ENCODE peak calls at places on chromosome 11, in four cellular contexts. X is Caki2, Q is Right ventricle myocardium superior, P is nucleus accumbens. E is an unnamed sample.
A peak's percentile ranks its signal among the peaks of the same experiment; 100 is the strongest.

GRCh38 chr11:114321621-114322257 is 25.5 kb downstream of the NNMT start:
- DNase-seq in X (no peak), Q (peak; percentile 59), P (no peak), E (no peak)

GRCh38 chr11:64744544-64745218 is 739 bp upstream of the RASGRP2 start:
- DNase-seq in X (no peak), Q (peak; percentile 62), P (no peak), E (no peak)

GRCh38 chr11:34449013-34449412 is 10.3 kb downstream of the CAT start:
- DNase-seq in X (no peak), Q (no peak), P (no peak), E (no peak)

GRCh38 chr11:94511932-94512781 is at the start of gene C11orf97:
- DNase-seq in X (peak; percentile 45), Q (peak; percentile 76), P (no peak), E (no peak)

GRCh38 chr11:13126430-13126829 is 117.3 kb downstream of the RASSF10 start:
- DNase-seq in X (peak; percentile 98), Q (no peak), P (no peak), E (peak; percentile 96)

GRCh38 chr11:86162257-86162656 is 82.3 kb upstream of the EED start:
- DNase-seq in X (no peak), Q (peak; percentile 55), P (no peak), E (peak; percentile 47)

GRCh38 chr11:119432484-119433368 is 9.8 kb upstream of the THY1 start:
- DNase-seq in X (peak; percentile 61), Q (no peak), P (no peak), E (peak; percentile 82)

GRCh38 chr11:104731890-104732289 is 166.4 kb downstream of the CASP12 start:
- DNase-seq in X (no peak), Q (no peak), P (no peak), E (no peak)

GRCh38 chr11:128300785-128301184 is 286.6 kb downstream of the ETS1 start:
- DNase-seq in X (no peak), Q (no peak), P (no peak), E (no peak)

GRCh38 chr11:126628790-126629621 is 273.5 kb downstream of the ST3GAL4 start:
- DNase-seq in X (no peak), Q (no peak), P (no peak), E (no peak)

GRCh38 chr11:92314499-92314898 is 89.9 kb downstream of the FAT3 start:
- DNase-seq in X (no peak), Q (no peak), P (no peak), E (no peak)

GRCh38 chr11:763073-763463 is 14.2 kb downstream of the GATD1 start:
- DNase-seq in X (no peak), Q (no peak), P (no peak), E (no peak)

GRCh38 chr11:76769645-76770586 is 13.2 kb upstream of the TSKU start:
- DNase-seq in X (peak; percentile 94), Q (no peak), P (no peak), E (peak; percentile 72)

GRCh38 chr11:65685981-65686380 is 23.3 kb upstream of the RELA start:
- DNase-seq in X (no peak), Q (no peak), P (no peak), E (no peak)

GRCh38 chr11:129694966-129695365 is 120.7 kb upstream of the TMEM45B start:
- DNase-seq in X (no peak), Q (no peak), P (no peak), E (peak; percentile 12)

GRCh38 chr11:68159665-68160064 is 38.5 kb upstream of the CHKA start:
- DNase-seq in X (no peak), Q (no peak), P (no peak), E (no peak)

GRCh38 chr11:73404048-73404447 is 27.8 kb downstream of the RELT start:
- DNase-seq in X (peak; percentile 23), Q (peak; percentile 83), P (no peak), E (peak; percentile 12)

GRCh38 chr11:2519517-2519878 is 74.7 kb downstream of the KCNQ1 start:
- DNase-seq in X (no peak), Q (no peak), P (no peak), E (no peak)

GRCh38 chr11:17538731-17539130 is 5.5 kb downstream of the USH1C start:
- DNase-seq in X (no peak), Q (peak; percentile 11), P (no peak), E (no peak)

GRCh38 chr11:87290304-87290922 is 252.7 kb downstream of the TMEM135 start:
- DNase-seq in X (peak; percentile 17), Q (no peak), P (no peak), E (peak; percentile 30)

GRCh38 chr11:44993971-44994705 is 43.5 kb upstream of the TP53I11 start:
- DNase-seq in X (no peak), Q (no peak), P (no peak), E (no peak)

GRCh38 chr11:68913188-68913587 is 9.5 kb downstream of the IGHMBP2 start:
- DNase-seq in X (no peak), Q (no peak), P (no peak), E (no peak)

GRCh38 chr11:64457416-64458010 is 98.6 kb downstream of the RPS6KA4 start:
- DNase-seq in X (no peak), Q (no peak), P (no peak), E (no peak)

GRCh38 chr11:130449246-130449990 is 973 bp downstream of the ADAMTS15 start:
- DNase-seq in X (no peak), Q (no peak), P (no peak), E (no peak)

GRCh38 chr11:1783725-1784529 is 20.2 kb upstream of the CTSD start:
- DNase-seq in X (no peak), Q (no peak), P (no peak), E (no peak)

GRCh38 chr11:85115798-85116197 is 511.3 kb downstream of the DLG2 start:
- DNase-seq in X (no peak), Q (no peak), P (no peak), E (no peak)

GRCh38 chr11:113895367-113896155 is 9.0 kb upstream of the HTR3B start:
- DNase-seq in X (no peak), Q (no peak), P (no peak), E (no peak)

E was measured in RCC 7860.